ENCODE peak calls at places on chromosome 22, in eight cellular contexts. D is RKO; O is activated gamma-delta T cell treated with Interleukin-2 at 50 U/mL for 16 hours; B is dorsolateral prefrontal cortex; U is NCI-H82; C is neural progenitor cell; A is upper lobe of left lung; K is CD4-positive, alpha-beta T cell. Y is an unnamed sample.

GRCh38 chr22:40567106-40567505 is 69.4 kb downstream of the MRTFA start:
- DNase-seq in D (no peak), O (no peak), B (no peak), U (no peak), C (no peak), A (no peak), K (no peak), Y (no peak)

GRCh38 chr22:50443202-50443601 is 31.6 kb downstream of the SBF1 start:
- DNase-seq in D (no peak), O (no peak), B (no peak), U (no peak), C (no peak), A (no peak), K (no peak), Y (no peak)

GRCh38 chr22:46750861-46751260 is 11.6 kb upstream of the TBC1D22A start:
- DNase-seq in D (no peak), O (no peak), B (no peak), U (no peak), C (no peak), A (no peak), K (no peak), Y (no peak)

GRCh38 chr22:30249049-30250038 is 2.8 kb upstream of the LIF start:
- DNase-seq in D (peak; percentile 65), O (no peak), B (no peak), U (no peak), C (no peak), A (no peak), K (no peak), Y (no peak)

GRCh38 chr22:28172948-28173360 is 253.9 kb upstream of the PITPNB start:
- DNase-seq in D (no peak), O (no peak), B (no peak), U (no peak), C (no peak), A (no peak), K (no peak), Y (no peak)

GRCh38 chr22:24104307-24105017 is 76.8 kb upstream of the SUSD2 start:
- DNase-seq in D (no peak), O (no peak), B (peak; percentile 30), U (no peak), C (no peak), A (no peak), K (no peak), Y (no peak)

GRCh38 chr22:37178350-37179125 is 9.5 kb downstream of the C1QTNF6 start:
- DNase-seq in D (no peak), O (no peak), B (peak; percentile 35), U (no peak), C (peak; percentile 85), A (peak; percentile 66), K (no peak), Y (no peak)

GRCh38 chr22:33640900-33641299 is 279.4 kb downstream of the LARGE1 start:
- DNase-seq in D (no peak), O (no peak), B (no peak), U (no peak), C (peak; percentile 12), A (no peak), K (no peak), Y (no peak)

GRCh38 chr22:30869996-30870395 is 98.6 kb downstream of the MORC2 start:
- DNase-seq in D (no peak), O (no peak), B (peak; percentile 33), U (no peak), C (no peak), A (no peak), K (no peak), Y (no peak)

GRCh38 chr22:17807571-17808410 is 33.5 kb upstream of the BID start:
- DNase-seq in D (no peak), O (no peak), B (no peak), U (no peak), C (no peak), A (no peak), K (no peak), Y (no peak)